ENCODE peak calls at places on chromosomes 2 and 18, in ten cellular contexts. Z is pancreas, K is kidney, V is brain microvascular endothelial cell, W is NCI-H2081, U is activated T-cell treated with anti-CD3 and anti-CD28 coated beads for 1 hour, X is uterus, Q is H7, P is ACHN, F is NCI-H524. I is an unnamed sample.
A peak's percentile ranks its signal among the peaks of the same experiment; 100 is the strongest.

GRCh38 chr2:71620851-71621251 is 167.5 kb downstream of the DYSF start:
- DNase-seq in Z (no peak), K (peak; percentile 25), V (no peak), W (no peak), U (no peak), X (no peak), Q (no peak), P (no peak), F (no peak), I (no peak)

GRCh38 chr2:159199236-159199635 is 87.3 kb downstream of the WDSUB1 start:
- DNase-seq in Z (no peak), K (no peak), V (no peak), W (no peak), U (no peak), X (no peak), Q (no peak), P (no peak), F (no peak), I (no peak)

GRCh38 chr18:79458131-79458838 is 62.6 kb downstream of the NFATC1 start:
- DNase-seq in Z (no peak), K (peak; percentile 87), V (peak; percentile 68), W (no peak), U (no peak), X (peak; percentile 84), Q (peak; percentile 72), P (peak; percentile 49), F (no peak), I (no peak)

GRCh38 chr2:22355816-22356433 is 1029.1 kb upstream of the KLHL29 start:
- DNase-seq in Z (peak; percentile 83), K (peak; percentile 68), V (peak; percentile 19), W (peak; percentile 17), U (peak; percentile 26), X (peak; percentile 49), Q (peak; percentile 28), P (peak; percentile 46), F (peak; percentile 63), I (peak; percentile 42)

GRCh38 chr18:49368161-49368875 is 92.1 kb downstream of the DYM start:
- DNase-seq in Z (peak; percentile 77), K (no peak), V (no peak), W (peak; percentile 13), U (no peak), X (no peak), Q (no peak), P (no peak), F (no peak), I (no peak)

GRCh38 chr2:120738786-120739771 is 3.4 kb downstream of the GLI2 start:
- DNase-seq in Z (no peak), K (no peak), V (no peak), W (no peak), U (no peak), X (no peak), Q (peak; percentile 61), P (no peak), F (no peak), I (no peak)

GRCh38 chr2:1707771-1708351 is 36.5 kb downstream of the PXDN start:
- DNase-seq in Z (no peak), K (peak; percentile 79), V (peak; percentile 57), W (peak; percentile 89), U (no peak), X (peak; percentile 71), Q (peak; percentile 87), P (no peak), F (peak; percentile 10), I (no peak)

GRCh38 chr2:58291726-58292430 is 50.8 kb upstream of the FANCL start:
- DNase-seq in Z (no peak), K (no peak), V (no peak), W (peak; percentile 70), U (no peak), X (no peak), Q (no peak), P (no peak), F (peak; percentile 95), I (no peak)

GRCh38 chr2:65429799-65430514 is 2.4 kb downstream of the SPRED2 start:
- DNase-seq in Z (no peak), K (no peak), V (no peak), W (no peak), U (no peak), X (peak; percentile 20), Q (no peak), P (no peak), F (peak; percentile 78), I (no peak)

GRCh38 chr2:235333076-235333475 is 160.8 kb upstream of the AGAP1 start:
- DNase-seq in Z (no peak), K (no peak), V (no peak), W (no peak), U (no peak), X (no peak), Q (no peak), P (no peak), F (no peak), I (no peak)

GRCh38 chr2:233990261-233990798 is 60.2 kb upstream of the SPP2 start:
- DNase-seq in Z (no peak), K (no peak), V (no peak), W (no peak), U (peak; percentile 27), X (no peak), Q (no peak), P (no peak), F (no peak), I (no peak)

GRCh38 chr2:21165350-21165749 is 41.6 kb downstream of the TDRD15 start:
- DNase-seq in Z (no peak), K (no peak), V (no peak), W (peak; percentile 15), U (no peak), X (no peak), Q (no peak), P (peak; percentile 10), F (peak; percentile 18), I (no peak)

GRCh38 chr2:160561551-160562280 is 68.1 kb upstream of the RBMS1 start:
- DNase-seq in Z (no peak), K (no peak), V (no peak), W (no peak), U (no peak), X (no peak), Q (no peak), P (no peak), F (no peak), I (no peak)

GRCh38 chr18:676069-676468 is 18.6 kb downstream of the TYMS start:
- DNase-seq in Z (no peak), K (no peak), V (no peak), W (no peak), U (no peak), X (no peak), Q (no peak), P (no peak), F (no peak), I (no peak)

GRCh38 chr2:182073613-182074012 is 88.0 kb downstream of the PPP1R1C start:
- DNase-seq in Z (no peak), K (no peak), V (no peak), W (no peak), U (no peak), X (no peak), Q (no peak), P (no peak), F (no peak), I (no peak)

GRCh38 chr2:149561309-149561926 is 26.2 kb downstream of the MMADHC start:
- DNase-seq in Z (no peak), K (no peak), V (peak; percentile 18), W (peak; percentile 29), U (no peak), X (peak; percentile 17), Q (peak; percentile 32), P (peak; percentile 47), F (peak; percentile 41), I (no peak)

GRCh38 chr2:223537669-223538601 is 64.2 kb downstream of the SCG2 start:
- DNase-seq in Z (no peak), K (no peak), V (peak; percentile 35), W (peak; percentile 88), U (no peak), X (no peak), Q (peak; percentile 7), P (no peak), F (no peak), I (no peak)

GRCh38 chr2:181117176-181117925 is 136.9 kb downstream of the UBE2E3 start:
- DNase-seq in Z (no peak), K (no peak), V (no peak), W (no peak), U (no peak), X (no peak), Q (no peak), P (no peak), F (peak; percentile 85), I (no peak)

GRCh38 chr2:86441789-86442641 is 844 bp downstream of the KDM3A start:
- DNase-seq in Z (peak; percentile 72), K (peak; percentile 90), V (peak; percentile 39), W (peak; percentile 44), U (peak; percentile 52), X (peak; percentile 51), Q (peak; percentile 61), P (peak; percentile 71), F (peak; percentile 32), I (peak; percentile 41)

GRCh38 chr2:45404807-45405297 is 206.2 kb downstream of the SRBD1 start:
- DNase-seq in Z (no peak), K (no peak), V (no peak), W (no peak), U (no peak), X (no peak), Q (no peak), P (peak; percentile 74), F (no peak), I (no peak)

GRCh38 chr2:216298719-216299118 is 73.6 kb downstream of the MARCHF4 start:
- DNase-seq in Z (no peak), K (no peak), V (peak; percentile 77), W (no peak), U (no peak), X (no peak), Q (no peak), P (peak; percentile 50), F (no peak), I (no peak)

GRCh38 chr2:164015328-164016123 is 279.7 kb upstream of the FIGN start:
- DNase-seq in Z (no peak), K (no peak), V (peak; percentile 36), W (no peak), U (no peak), X (no peak), Q (no peak), P (peak; percentile 100), F (no peak), I (no peak)

GRCh38 chr2:230935132-230935435 is 10.0 kb upstream of the GPR55 start:
- DNase-seq in Z (no peak), K (no peak), V (no peak), W (no peak), U (no peak), X (no peak), Q (peak; percentile 45), P (no peak), F (no peak), I (no peak)

GRCh38 chr18:61580061-61580460 is 246.8 kb downstream of the CDH20 start:
- DNase-seq in Z (no peak), K (no peak), V (no peak), W (no peak), U (no peak), X (no peak), Q (no peak), P (no peak), F (no peak), I (no peak)

GRCh38 chr2:182186132-182186735 is 200.6 kb downstream of the PPP1R1C start:
- DNase-seq in Z (no peak), K (no peak), V (no peak), W (peak; percentile 53), U (no peak), X (no peak), Q (no peak), P (peak; percentile 68), F (peak; percentile 59), I (no peak)

GRCh38 chr18:69257861-69258458 is 142.7 kb upstream of the DOK6 start:
- DNase-seq in Z (no peak), K (no peak), V (peak; percentile 73), W (peak; percentile 26), U (no peak), X (no peak), Q (no peak), P (peak; percentile 1), F (no peak), I (no peak)

I was measured in anterior cingulate cortex.